ENCODE peak calls at places on chromosomes 5 and 9, in nine cellular contexts. One of them, this sample, is unnamed.

GRCh38 chr5:33637011-33637410 is 196.2 kb downstream of the TARS1 start:
- DNase-seq in A549: no peak
- DNase-seq in Peyer's patch: no peak
- DNase-seq in cardiac muscle cell: peak
- DNase-seq in CD8-positive, alpha-beta T cell: no peak
- DNase-seq in progenitor cell of endocrine pancreas: no peak
- DNase-seq in AG04450: no peak
- DNase-seq in psoas muscle: no peak
- DNase-seq in fibroblast of the aortic adventitia: no peak
- DNase-seq in this sample: no peak

GRCh38 chr9:129714393-129715051 is 38.3 kb downstream of the PTGES start:
- DNase-seq in progenitor cell of endocrine pancreas: no peak
- DNase-seq in fibroblast of the aortic adventitia: peak
- DNase-seq in CD8-positive, alpha-beta T cell: no peak
- DNase-seq in cardiac muscle cell: no peak
- DNase-seq in Peyer's patch: no peak
- DNase-seq in psoas muscle: no peak
- DNase-seq in AG04450: no peak
- DNase-seq in A549: no peak
- DNase-seq in this sample: no peak

GRCh38 chr5:113293068-113293571 is 141.7 kb downstream of the TSSK1B start:
- DNase-seq in AG04450: no peak
- DNase-seq in CD8-positive, alpha-beta T cell: no peak
- DNase-seq in cardiac muscle cell: peak
- DNase-seq in Peyer's patch: no peak
- DNase-seq in fibroblast of the aortic adventitia: peak
- DNase-seq in A549: no peak
- DNase-seq in progenitor cell of endocrine pancreas: no peak
- DNase-seq in psoas muscle: no peak
- DNase-seq in this sample: no peak

GRCh38 chr5:148393390-148393741 is 9.6 kb downstream of the FBXO38 start:
- DNase-seq in fibroblast of the aortic adventitia: no peak
- DNase-seq in cardiac muscle cell: no peak
- DNase-seq in AG04450: no peak
- DNase-seq in CD8-positive, alpha-beta T cell: no peak
- DNase-seq in A549: no peak
- DNase-seq in psoas muscle: no peak
- DNase-seq in progenitor cell of endocrine pancreas: no peak
- DNase-seq in Peyer's patch: no peak
- DNase-seq in this sample: no peak

GRCh38 chr9:92176068-92176799 is 61.0 kb upstream of the SPTLC1 start:
- DNase-seq in Peyer's patch: no peak
- DNase-seq in psoas muscle: no peak
- DNase-seq in AG04450: no peak
- DNase-seq in progenitor cell of endocrine pancreas: no peak
- DNase-seq in A549: no peak
- DNase-seq in fibroblast of the aortic adventitia: no peak
- DNase-seq in CD8-positive, alpha-beta T cell: no peak
- DNase-seq in cardiac muscle cell: no peak
- DNase-seq in this sample: no peak

GRCh38 chr5:137741718-137742117 is 5.8 kb upstream of the KLHL3 start:
- DNase-seq in progenitor cell of endocrine pancreas: no peak
- DNase-seq in AG04450: no peak
- DNase-seq in A549: no peak
- DNase-seq in CD8-positive, alpha-beta T cell: no peak
- DNase-seq in Peyer's patch: no peak
- DNase-seq in cardiac muscle cell: no peak
- DNase-seq in psoas muscle: no peak
- DNase-seq in fibroblast of the aortic adventitia: no peak
- DNase-seq in this sample: no peak

GRCh38 chr5:83911367-83911919 is 190.8 kb upstream of the HAPLN1 start:
- DNase-seq in psoas muscle: no peak
- DNase-seq in fibroblast of the aortic adventitia: no peak
- DNase-seq in AG04450: no peak
- DNase-seq in A549: no peak
- DNase-seq in CD8-positive, alpha-beta T cell: no peak
- DNase-seq in cardiac muscle cell: no peak
- DNase-seq in Peyer's patch: no peak
- DNase-seq in progenitor cell of endocrine pancreas: no peak
- DNase-seq in this sample: no peak

GRCh38 chr5:6576861-6577501 is 55.9 kb downstream of the NSUN2 start:
- DNase-seq in CD8-positive, alpha-beta T cell: peak
- DNase-seq in cardiac muscle cell: peak
- DNase-seq in progenitor cell of endocrine pancreas: no peak
- DNase-seq in Peyer's patch: no peak
- DNase-seq in A549: peak
- DNase-seq in AG04450: peak
- DNase-seq in fibroblast of the aortic adventitia: peak
- DNase-seq in psoas muscle: no peak
- DNase-seq in this sample: peak

GRCh38 chr5:75021229-75021628 is 31.1 kb downstream of the GCNT4 start:
- DNase-seq in AG04450: no peak
- DNase-seq in A549: no peak
- DNase-seq in psoas muscle: no peak
- DNase-seq in fibroblast of the aortic adventitia: no peak
- DNase-seq in CD8-positive, alpha-beta T cell: no peak
- DNase-seq in cardiac muscle cell: no peak
- DNase-seq in Peyer's patch: no peak
- DNase-seq in progenitor cell of endocrine pancreas: no peak
- DNase-seq in this sample: no peak

GRCh38 chr5:79853676-79854418 is 137.2 kb downstream of the MTX3 start:
- DNase-seq in cardiac muscle cell: peak
- DNase-seq in Peyer's patch: no peak
- DNase-seq in CD8-positive, alpha-beta T cell: peak
- DNase-seq in psoas muscle: no peak
- DNase-seq in A549: no peak
- DNase-seq in progenitor cell of endocrine pancreas: no peak
- DNase-seq in AG04450: no peak
- DNase-seq in fibroblast of the aortic adventitia: no peak
- DNase-seq in this sample: peak

GRCh38 chr5:3883014-3883413 is 287.4 kb downstream of the IRX1 start:
- DNase-seq in psoas muscle: no peak
- DNase-seq in AG04450: no peak
- DNase-seq in Peyer's patch: no peak
- DNase-seq in fibroblast of the aortic adventitia: no peak
- DNase-seq in A549: no peak
- DNase-seq in progenitor cell of endocrine pancreas: no peak
- DNase-seq in cardiac muscle cell: no peak
- DNase-seq in CD8-positive, alpha-beta T cell: no peak
- DNase-seq in this sample: no peak

GRCh38 chr5:146758898-146759297 is 119.7 kb downstream of the PPP2R2B start:
- DNase-seq in AG04450: no peak
- DNase-seq in progenitor cell of endocrine pancreas: no peak
- DNase-seq in psoas muscle: no peak
- DNase-seq in fibroblast of the aortic adventitia: peak
- DNase-seq in Peyer's patch: no peak
- DNase-seq in CD8-positive, alpha-beta T cell: no peak
- DNase-seq in A549: no peak
- DNase-seq in cardiac muscle cell: peak
- DNase-seq in this sample: no peak

GRCh38 chr5:33772276-33772990 is 119.4 kb downstream of the ADAMTS12 start:
- DNase-seq in cardiac muscle cell: peak
- DNase-seq in psoas muscle: no peak
- DNase-seq in CD8-positive, alpha-beta T cell: no peak
- DNase-seq in Peyer's patch: no peak
- DNase-seq in fibroblast of the aortic adventitia: peak
- DNase-seq in AG04450: peak
- DNase-seq in progenitor cell of endocrine pancreas: no peak
- DNase-seq in A549: no peak
- DNase-seq in this sample: no peak

GRCh38 chr9:130535818-130536521 is 43.4 kb upstream of the FUBP3 start:
- DNase-seq in progenitor cell of endocrine pancreas: no peak
- DNase-seq in Peyer's patch: no peak
- DNase-seq in CD8-positive, alpha-beta T cell: no peak
- DNase-seq in psoas muscle: no peak
- DNase-seq in AG04450: no peak
- DNase-seq in A549: no peak
- DNase-seq in cardiac muscle cell: peak
- DNase-seq in fibroblast of the aortic adventitia: peak
- DNase-seq in this sample: peak

GRCh38 chr5:56190500-56190899 is 42.6 kb downstream of the ANKRD55 start:
- DNase-seq in cardiac muscle cell: peak
- DNase-seq in fibroblast of the aortic adventitia: peak
- DNase-seq in progenitor cell of endocrine pancreas: no peak
- DNase-seq in CD8-positive, alpha-beta T cell: peak
- DNase-seq in A549: no peak
- DNase-seq in psoas muscle: peak
- DNase-seq in Peyer's patch: no peak
- DNase-seq in AG04450: no peak
- DNase-seq in this sample: no peak

GRCh38 chr9:108078823-108079222 is 589.3 kb upstream of the KLF4 start:
- DNase-seq in AG04450: no peak
- DNase-seq in cardiac muscle cell: no peak
- DNase-seq in fibroblast of the aortic adventitia: no peak
- DNase-seq in Peyer's patch: no peak
- DNase-seq in psoas muscle: no peak
- DNase-seq in CD8-positive, alpha-beta T cell: no peak
- DNase-seq in A549: no peak
- DNase-seq in progenitor cell of endocrine pancreas: no peak
- DNase-seq in this sample: no peak

GRCh38 chr5:132237670-132238069 is 10.0 kb upstream of the P4HA2 start:
- DNase-seq in Peyer's patch: peak
- DNase-seq in progenitor cell of endocrine pancreas: no peak
- DNase-seq in A549: no peak
- DNase-seq in CD8-positive, alpha-beta T cell: no peak
- DNase-seq in cardiac muscle cell: no peak
- DNase-seq in psoas muscle: no peak
- DNase-seq in fibroblast of the aortic adventitia: no peak
- DNase-seq in AG04450: no peak
- DNase-seq in this sample: no peak

GRCh38 chr5:132238901-132239500 is 11.3 kb upstream of the P4HA2 start:
- DNase-seq in AG04450: no peak
- DNase-seq in progenitor cell of endocrine pancreas: no peak
- DNase-seq in cardiac muscle cell: no peak
- DNase-seq in Peyer's patch: peak
- DNase-seq in psoas muscle: no peak
- DNase-seq in fibroblast of the aortic adventitia: no peak
- DNase-seq in A549: no peak
- DNase-seq in CD8-positive, alpha-beta T cell: no peak
- DNase-seq in this sample: no peak

GRCh38 chr5:132237141-132237540 is 9.5 kb upstream of the P4HA2 start:
- DNase-seq in fibroblast of the aortic adventitia: no peak
- DNase-seq in Peyer's patch: peak
- DNase-seq in progenitor cell of endocrine pancreas: no peak
- DNase-seq in cardiac muscle cell: no peak
- DNase-seq in psoas muscle: no peak
- DNase-seq in A549: no peak
- DNase-seq in CD8-positive, alpha-beta T cell: no peak
- DNase-seq in AG04450: no peak
- DNase-seq in this sample: no peak

GRCh38 chr5:132239776-132240175 is 12.1 kb upstream of the P4HA2 start:
- DNase-seq in A549: no peak
- DNase-seq in psoas muscle: no peak
- DNase-seq in fibroblast of the aortic adventitia: no peak
- DNase-seq in progenitor cell of endocrine pancreas: no peak
- DNase-seq in CD8-positive, alpha-beta T cell: no peak
- DNase-seq in cardiac muscle cell: no peak
- DNase-seq in AG04450: no peak
- DNase-seq in Peyer's patch: peak
- DNase-seq in this sample: no peak

GRCh38 chr5:132238169-132238744 is 10.6 kb upstream of the P4HA2 start:
- DNase-seq in psoas muscle: peak
- DNase-seq in fibroblast of the aortic adventitia: peak
- DNase-seq in CD8-positive, alpha-beta T cell: peak
- DNase-seq in progenitor cell of endocrine pancreas: peak
- DNase-seq in cardiac muscle cell: peak
- DNase-seq in A549: peak
- DNase-seq in Peyer's patch: peak
- DNase-seq in AG04450: no peak
- DNase-seq in this sample: peak
- TF ChIP-seq CTCF in psoas muscle: peak
- TF ChIP-seq CTCF in fibroblast of the aortic adventitia: peak
- TF ChIP-seq CTCF in CD8-positive, alpha-beta T cell: peak
- TF ChIP-seq CTCF in progenitor cell of endocrine pancreas: peak
- TF ChIP-seq CTCF in cardiac muscle cell: peak
- TF ChIP-seq CTCF in A549: peak
- TF ChIP-seq CTCF in Peyer's patch: peak
- TF ChIP-seq CTCF in AG04450: peak
- TF ChIP-seq CTCF in this sample: peak

DNA sequence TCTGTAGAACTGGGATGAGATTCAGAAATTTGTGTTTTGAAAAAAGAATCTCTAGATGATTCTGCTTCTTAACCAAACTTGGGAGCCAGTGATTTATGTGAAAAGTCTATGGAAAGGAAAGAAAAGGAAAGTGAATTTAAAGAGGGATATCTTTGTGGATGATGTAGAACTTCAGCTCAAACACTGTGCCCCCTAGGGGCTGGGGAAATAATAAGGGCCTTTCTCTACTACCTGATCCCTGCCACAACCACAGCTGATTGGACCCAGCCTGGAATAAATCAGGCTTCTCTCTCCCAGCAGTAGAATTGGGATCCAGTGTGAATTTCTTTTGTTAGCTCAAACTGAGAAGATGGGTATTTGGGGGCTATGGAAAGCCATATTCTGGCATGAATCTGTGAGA is 155.0 kb downstream of the PRELID2 start:
- DNase-seq in cardiac muscle cell: no peak
- DNase-seq in fibroblast of the aortic adventitia: no peak
- DNase-seq in Peyer's patch: no peak
- DNase-seq in psoas muscle: no peak
- DNase-seq in progenitor cell of endocrine pancreas: no peak
- DNase-seq in CD8-positive, alpha-beta T cell: no peak
- DNase-seq in A549: peak
- DNase-seq in AG04450: no peak
- DNase-seq in this sample: no peak
- TF ChIP-seq CTCF in cardiac muscle cell: peak
- TF ChIP-seq CTCF in fibroblast of the aortic adventitia: peak
- TF ChIP-seq CTCF in Peyer's patch: peak
- TF ChIP-seq CTCF in psoas muscle: peak
- TF ChIP-seq CTCF in progenitor cell of endocrine pancreas: peak
- TF ChIP-seq CTCF in CD8-positive, alpha-beta T cell: no peak
- TF ChIP-seq CTCF in A549: peak
- TF ChIP-seq CTCF in AG04450: peak
- TF ChIP-seq CTCF in this sample: no peak

DNA sequence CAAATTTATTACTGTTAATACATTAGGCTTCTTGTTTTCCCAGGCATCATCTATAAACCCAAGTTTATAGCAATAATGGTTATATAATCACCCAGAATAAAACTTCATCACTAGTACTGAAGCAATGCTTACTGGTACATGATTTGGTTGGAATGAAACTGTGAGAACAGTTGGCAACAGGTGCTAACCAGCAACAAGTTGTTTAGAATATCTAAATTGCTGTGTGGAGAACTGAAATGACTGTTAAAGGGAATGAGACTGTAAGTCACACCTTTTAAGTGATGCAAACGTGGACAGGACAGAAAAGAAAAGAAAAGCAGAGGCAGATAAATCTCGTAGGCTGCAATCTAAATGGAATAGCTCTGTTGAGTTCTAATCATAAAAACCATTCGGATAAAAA is 2.5 kb downstream of the YIPF5 start:
- DNase-seq in psoas muscle: no peak
- DNase-seq in Peyer's patch: no peak
- DNase-seq in CD8-positive, alpha-beta T cell: no peak
- DNase-seq in fibroblast of the aortic adventitia: no peak
- DNase-seq in AG04450: no peak
- DNase-seq in progenitor cell of endocrine pancreas: no peak
- DNase-seq in A549: no peak
- DNase-seq in cardiac muscle cell: no peak
- DNase-seq in this sample: no peak
- TF ChIP-seq CTCF in psoas muscle: no peak
- TF ChIP-seq CTCF in Peyer's patch: no peak
- TF ChIP-seq CTCF in CD8-positive, alpha-beta T cell: no peak
- TF ChIP-seq CTCF in fibroblast of the aortic adventitia: no peak
- TF ChIP-seq CTCF in AG04450: no peak
- TF ChIP-seq CTCF in progenitor cell of endocrine pancreas: no peak
- TF ChIP-seq CTCF in A549: no peak
- TF ChIP-seq CTCF in cardiac muscle cell: no peak
- TF ChIP-seq CTCF in this sample: no peak

GRCh38 chr5:52895572-52896296 is 93.4 kb upstream of the ITGA2 start:
- DNase-seq in fibroblast of the aortic adventitia: no peak
- DNase-seq in CD8-positive, alpha-beta T cell: no peak
- DNase-seq in AG04450: no peak
- DNase-seq in psoas muscle: no peak
- DNase-seq in Peyer's patch: no peak
- DNase-seq in cardiac muscle cell: peak
- DNase-seq in progenitor cell of endocrine pancreas: no peak
- DNase-seq in A549: no peak
- DNase-seq in this sample: no peak
- TF ChIP-seq CTCF in fibroblast of the aortic adventitia: no peak
- TF ChIP-seq CTCF in CD8-positive, alpha-beta T cell: no peak
- TF ChIP-seq CTCF in AG04450: no peak
- TF ChIP-seq CTCF in psoas muscle: no peak
- TF ChIP-seq CTCF in Peyer's patch: no peak
- TF ChIP-seq CTCF in cardiac muscle cell: no peak
- TF ChIP-seq CTCF in progenitor cell of endocrine pancreas: no peak
- TF ChIP-seq CTCF in A549: no peak
- TF ChIP-seq CTCF in this sample: no peak

This sample was measured in mesothelial cell of epicardium.